ENCODE peak calls at places on chromosomes 13 and 19, in ten cellular contexts. S, N, F, D, B, J, V, C, W and E are unnamed samples.

GRCh38 chr19:14218615-14219330 is 12.8 kb upstream of the ADGRL1 start:
- DNase-seq in S (no peak), N (peak; percentile 46), F (no peak), D (no peak), B (no peak), J (no peak), V (no peak), C (no peak), W (no peak), E (no peak)

GRCh38 chr13:50208826-50209335 is 193.6 kb downstream of the KCNRG start:
- DNase-seq in S (no peak), N (peak; percentile 93), F (no peak), D (peak; percentile 54), B (peak; percentile 52), J (peak; percentile 45), V (peak; percentile 37), C (peak; percentile 32), W (peak; percentile 89), E (peak; percentile 76)

GRCh38 chr13:40780822-40781401 is 8.5 kb upstream of the SLC25A15 start:
- DNase-seq in S (no peak), N (peak; percentile 6), F (no peak), D (no peak), B (peak; percentile 16), J (peak; percentile 51), V (no peak), C (no peak), W (no peak), E (peak; percentile 20)

GRCh38 chr13:40408602-40409001 is 257.8 kb downstream of the FOXO1 start:
- DNase-seq in S (no peak), N (peak; percentile 23), F (no peak), D (no peak), B (peak; percentile 80), J (peak; percentile 59), V (no peak), C (no peak), W (no peak), E (peak; percentile 44)

GRCh38 chr19:39435499-39436349 is at the start of gene RPS16:
- DNase-seq in S (peak; percentile 100), N (peak; percentile 98), F (peak; percentile 94), D (peak; percentile 92), B (peak; percentile 98), J (peak; percentile 98), V (peak; percentile 99), C (peak; percentile 99), W (peak; percentile 95), E (peak; percentile 96)

GRCh38 chr13:35278917-35279316 is 197.6 kb downstream of the MAB21L1 start:
- DNase-seq in S (no peak), N (no peak), F (no peak), D (no peak), B (no peak), J (no peak), V (no peak), C (no peak), W (no peak), E (no peak)

GRCh38 chr19:9306443-9306842 is 3.2 kb downstream of the ZNF699 start:
- DNase-seq in S (no peak), N (peak; percentile 39), F (no peak), D (peak; percentile 72), B (peak; percentile 76), J (peak; percentile 26), V (no peak), C (no peak), W (no peak), E (peak; percentile 76)

GRCh38 chr19:47768604-47769003 is 9.9 kb upstream of the SELENOW start:
- DNase-seq in S (no peak), N (no peak), F (no peak), D (no peak), B (no peak), J (no peak), V (no peak), C (no peak), W (no peak), E (no peak)

GRCh38 chr19:22545751-22546150 is 88.4 kb upstream of the ZNF492 start:
- DNase-seq in S (peak; percentile 51), N (peak; percentile 0), F (no peak), D (no peak), B (no peak), J (peak; percentile 13), V (peak; percentile 59), C (no peak), W (peak; percentile 42), E (no peak)

GRCh38 chr19:35851213-35852028 is 883 bp downstream of the NPHS1 start:
- DNase-seq in S (peak; percentile 28), N (no peak), F (no peak), D (no peak), B (no peak), J (no peak), V (peak; percentile 39), C (no peak), W (no peak), E (no peak)